ENCODE peak calls at places on chromosomes 3 and 15, in five cellular contexts. J, E, M, G and B are unnamed samples.

GRCh38 chr3:9779721-9780450 is 10.1 kb upstream of the CAMK1 start:
- DNase-seq in J (no peak), E (no peak), M (no peak), G (no peak), B (no peak)

GRCh38 chr3:141294848-141295247 is 63.2 kb downstream of the PXYLP1 start:
- DNase-seq in J (peak; percentile 92), E (peak; percentile 88), M (peak; percentile 44), G (peak; percentile 64), B (no peak)

GRCh38 chr3:86969500-86970189 is 21.3 kb downstream of the VGLL3 start:
- DNase-seq in J (peak; percentile 68), E (peak; percentile 61), M (no peak), G (peak; percentile 48), B (peak; percentile 23)

GRCh38 chr3:23999012-23999641 is 54.0 kb downstream of the NR1D2 start:
- DNase-seq in J (peak; percentile 72), E (peak; percentile 42), M (peak; percentile 17), G (peak; percentile 65), B (peak; percentile 83)

GRCh38 chr3:12380408-12380795 is 91.5 kb downstream of the PPARG start:
- DNase-seq in J (no peak), E (no peak), M (no peak), G (no peak), B (no peak)

GRCh38 chr3:73563896-73564582 is 60.7 kb downstream of the PDZRN3 start:
- DNase-seq in J (no peak), E (peak; percentile 49), M (no peak), G (peak; percentile 17), B (no peak)

GRCh38 chr15:78726870-78727551 is 84.3 kb downstream of the ADAMTS7 start:
- DNase-seq in J (peak; percentile 16), E (no peak), M (peak; percentile 63), G (peak; percentile 5), B (peak; percentile 63)

GRCh38 chr3:37243811-37244748 is 69.7 kb upstream of the LRRFIP2 start:
- DNase-seq in J (peak; percentile 83), E (peak; percentile 81), M (peak; percentile 67), G (peak; percentile 73), B (peak; percentile 69)

GRCh38 chr3:188286087-188286513 is 132.1 kb downstream of the LPP start:
- DNase-seq in J (peak; percentile 97), E (peak; percentile 100), M (peak; percentile 79), G (peak; percentile 98), B (no peak)

GRCh38 chr3:39106281-39107055 is 959 bp downstream of the GORASP1 start:
- DNase-seq in J (peak; percentile 22), E (peak; percentile 57), M (peak; percentile 49), G (peak; percentile 29), B (no peak)

GRCh38 chr3:103863381-103863780 is 1428.6 kb downstream of the ZPLD1 start:
- DNase-seq in J (no peak), E (no peak), M (no peak), G (no peak), B (no peak)

GRCh38 chr3:156631323-156631722 is 43.1 kb upstream of the TIPARP start:
- DNase-seq in J (no peak), E (no peak), M (no peak), G (no peak), B (no peak)

GRCh38 chr3:62529230-62529629 is 155.9 kb upstream of the FEZF2 start:
- DNase-seq in J (peak; percentile 33), E (peak; percentile 8), M (peak; percentile 13), G (peak; percentile 22), B (peak; percentile 88)

GRCh38 chr3:45499529-45499928 is 95.0 kb upstream of the LIMD1 start:
- DNase-seq in J (no peak), E (peak; percentile 66), M (no peak), G (peak; percentile 65), B (no peak)

GRCh38 chr15:92074646-92075045 is 221.1 kb downstream of the SLCO3A1 start:
- DNase-seq in J (no peak), E (peak; percentile 44), M (no peak), G (peak; percentile 77), B (no peak)

GRCh38 chr15:79160211-79160610 is 69.6 kb upstream of the RASGRF1 start:
- DNase-seq in J (peak; percentile 39), E (peak; percentile 40), M (no peak), G (no peak), B (no peak)

GRCh38 chr3:71307884-71308697 is 275.4 kb downstream of the FOXP1 start:
- DNase-seq in J (no peak), E (peak; percentile 46), M (no peak), G (no peak), B (no peak)

GRCh38 chr15:88419830-88420229 is 47.4 kb downstream of the MRPL46 start:
- DNase-seq in J (no peak), E (peak; percentile 71), M (no peak), G (peak; percentile 17), B (no peak)

GRCh38 chr3:118988198-118988842 is 46.3 kb downstream of the IGSF11 start:
- DNase-seq in J (no peak), E (no peak), M (no peak), G (no peak), B (no peak)

GRCh38 chr3:108222813-108223307 is 636 bp upstream of the IFT57 start:
- DNase-seq in J (no peak), E (peak; percentile 18), M (no peak), G (no peak), B (no peak)

GRCh38 chr3:90015688-90016356 is 908.4 kb downstream of the EPHA3 start:
- DNase-seq in J (peak; percentile 92), E (peak; percentile 36), M (peak; percentile 26), G (peak; percentile 81), B (peak; percentile 6)

GRCh38 chr3:140152851-140153640 is 218.1 kb downstream of the CLSTN2 start:
- DNase-seq in J (no peak), E (no peak), M (no peak), G (no peak), B (no peak)

GRCh38 chr3:139394116-139394515 is 4.7 kb upstream of the COPB2 start:
- DNase-seq in J (no peak), E (peak; percentile 4), M (no peak), G (no peak), B (no peak)

GRCh38 chr3:71341721-71342120 is 241.8 kb downstream of the FOXP1 start:
- DNase-seq in J (peak; percentile 51), E (peak; percentile 91), M (peak; percentile 8), G (peak; percentile 86), B (no peak)

DNA sequence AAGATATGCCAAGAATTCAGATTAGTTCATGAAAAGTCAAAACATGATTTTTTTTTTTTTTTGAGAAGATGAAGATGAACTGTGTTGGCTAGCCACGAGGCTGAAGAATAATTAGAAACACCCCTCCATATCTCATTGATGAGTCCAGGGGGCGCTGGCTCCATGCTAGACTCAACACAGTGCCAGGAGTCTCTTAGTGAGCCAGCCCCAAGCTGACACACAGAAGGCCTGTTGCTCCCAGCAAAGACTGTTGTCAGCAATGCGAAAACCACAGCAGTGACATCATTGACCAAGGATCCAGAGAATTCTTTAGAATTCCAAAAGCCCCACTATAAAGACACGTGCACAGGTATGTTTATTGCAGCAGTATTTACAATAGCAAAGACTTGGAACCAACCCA is 185.2 kb downstream of the ANXA2 start:
- DNase-seq in J (peak; percentile 5), E (no peak), M (no peak), G (peak; percentile 44), B (no peak)
- TF ChIP-seq CTCF in J (peak; percentile 18), E (no peak), M (no peak), G (peak; percentile 6), B (no peak)

GRCh38 chr3:58627580-58627894 is 39.0 kb downstream of the FAM3D start:
- DNase-seq in J (no peak), E (no peak), M (no peak), G (peak; percentile 35), B (no peak)

GRCh38 chr3:58627941-58628340 is 38.6 kb downstream of the FAM3D start:
- DNase-seq in J (no peak), E (no peak), M (no peak), G (no peak), B (no peak)

GRCh38 chr3:58630081-58630709 is 36.4 kb downstream of the FAM3D start:
- DNase-seq in J (peak; percentile 30), E (peak; percentile 57), M (peak; percentile 58), G (peak; percentile 45), B (peak; percentile 85)

GRCh38 chr3:58629629-58630028 is 36.9 kb downstream of the FAM3D start:
- DNase-seq in J (no peak), E (no peak), M (no peak), G (no peak), B (no peak)

DNA sequence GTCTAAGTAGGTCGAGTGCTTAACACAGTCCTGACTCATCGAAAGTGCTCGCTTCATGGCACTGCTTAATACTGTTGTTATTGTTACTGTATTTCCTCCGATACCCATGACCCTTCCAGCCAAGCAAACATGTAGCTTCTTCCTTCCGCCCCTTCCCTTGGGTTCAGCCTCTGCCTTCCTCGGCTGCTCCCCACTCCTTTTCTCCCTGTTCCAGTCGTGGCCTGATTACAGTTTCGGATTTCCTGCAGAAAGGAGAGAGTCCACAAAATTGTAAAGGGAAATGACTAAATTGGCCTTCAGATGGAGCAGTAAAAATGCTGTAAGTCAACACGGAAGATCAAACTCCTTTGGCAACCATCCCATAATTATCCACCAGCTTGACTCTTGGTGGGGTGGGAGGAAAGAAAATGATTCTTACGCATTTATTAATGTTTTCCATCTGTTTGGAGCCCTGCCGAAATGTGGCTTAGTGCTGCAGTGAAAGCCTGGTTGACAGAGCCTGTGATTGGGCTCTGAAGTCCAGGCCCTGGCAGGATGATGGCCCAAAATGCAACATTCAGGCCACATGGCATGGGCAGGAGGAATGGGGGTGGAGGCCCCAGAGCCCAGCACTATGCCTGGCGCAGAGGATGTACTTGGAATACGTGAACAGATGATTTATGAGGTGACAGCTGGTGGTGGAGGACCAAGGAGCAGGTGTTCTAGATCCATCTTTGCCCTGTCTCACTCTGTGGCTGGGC is 37.6 kb downstream of the FAM3D start:
- DNase-seq in J (peak; percentile 69), E (peak; percentile 97), M (no peak), G (peak; percentile 92), B (no peak)
- TF ChIP-seq CTCF in J (no peak), E (no peak), M (no peak), G (no peak), B (no peak)

GRCh38 chr3:158908187-158908762 is 106.4 kb downstream of the MFSD1 start:
- DNase-seq in J (no peak), E (no peak), M (no peak), G (no peak), B (no peak)
- TF ChIP-seq CTCF in J (no peak), E (no peak), M (no peak), G (no peak), B (no peak)

GRCh38 chr3:31858439-31858838 is 122.6 kb downstream of the OSBPL10 start:
- DNase-seq in J (no peak), E (no peak), M (no peak), G (no peak), B (no peak)
- TF ChIP-seq CTCF in J (peak; percentile 9), E (no peak), M (no peak), G (no peak), B (no peak)